ENCODE peak calls at places on chromosomes 7 and 10, in five cellular contexts. P, O, D, U and E are unnamed samples.

GRCh38 chr10:126538439-126539140 is 131.9 kb downstream of the C10orf90 start:
- DNase-seq in P (no peak), O (no peak), D (no peak), U (no peak), E (no peak)

GRCh38 chr7:121076350-121077164 is 88.0 kb downstream of the CPED1 start:
- DNase-seq in P (no peak), O (no peak), D (peak; percentile 79), U (peak; percentile 20), E (peak; percentile 94)

GRCh38 chr7:130461256-130461655 is 20.4 kb upstream of the CEP41 start:
- DNase-seq in P (no peak), O (no peak), D (no peak), U (no peak), E (no peak)

GRCh38 chr10:72010234-72010992 is 46.2 kb downstream of the CHST3 start:
- DNase-seq in P (no peak), O (no peak), D (peak; percentile 21), U (no peak), E (peak; percentile 14)

GRCh38 chr7:122316467-122317394 is 12.2 kb upstream of the FEZF1 start:
- DNase-seq in P (no peak), O (no peak), D (peak; percentile 22), U (no peak), E (no peak)

GRCh38 chr10:97590082-97590747 is 694 bp downstream of the C10orf62 start:
- DNase-seq in P (no peak), O (no peak), D (no peak), U (no peak), E (no peak)

GRCh38 chr7:151189038-151189437 is 2.0 kb upstream of the ASB10 start:
- DNase-seq in P (no peak), O (no peak), D (no peak), U (no peak), E (no peak)

GRCh38 chr7:68866136-68866535 is 732.1 kb upstream of the AUTS2 start:
- DNase-seq in P (no peak), O (no peak), D (no peak), U (no peak), E (no peak)

GRCh38 chr10:47452495-47453434 is 31.1 kb downstream of the ANXA8 start:
- DNase-seq in P (no peak), O (no peak), D (no peak), U (no peak), E (no peak)

GRCh38 chr10:87927091-87927490 is 63.7 kb downstream of the PTEN start:
- DNase-seq in P (no peak), O (no peak), D (peak; percentile 55), U (no peak), E (peak; percentile 54)

GRCh38 chr10:42973870-42974692 is 102.8 kb upstream of the RET start:
- DNase-seq in P (no peak), O (no peak), D (no peak), U (no peak), E (no peak)

GRCh38 chr10:71860243-71861029 is 9.4 kb upstream of the PSAP start:
- DNase-seq in P (peak; percentile 56), O (no peak), D (peak; percentile 100), U (peak; percentile 100), E (peak; percentile 100)

GRCh38 chr10:17607603-17608332 is 9.4 kb downstream of the HACD1 start:
- DNase-seq in P (no peak), O (no peak), D (peak; percentile 73), U (peak; percentile 45), E (peak; percentile 78)

GRCh38 chr7:26061340-26062239 is 90.4 kb upstream of the NFE2L3 start:
- DNase-seq in P (peak; percentile 73), O (peak; percentile 64), D (peak; percentile 36), U (no peak), E (peak; percentile 56)

GRCh38 chr10:126160571-126160970 is 227.7 kb downstream of the ADAM12 start:
- DNase-seq in P (no peak), O (no peak), D (no peak), U (no peak), E (no peak)

GRCh38 chr10:87961314-87961713 is 97.9 kb downstream of the PTEN start:
- DNase-seq in P (no peak), O (no peak), D (peak; percentile 73), U (peak; percentile 59), E (peak; percentile 34)

GRCh38 chr7:152162287-152162686 is 136.8 kb downstream of the GALNT11 start:
- DNase-seq in P (no peak), O (no peak), D (no peak), U (no peak), E (no peak)

GRCh38 chr7:34727464-34727995 is 69.5 kb downstream of the NPSR1 start:
- DNase-seq in P (no peak), O (no peak), D (no peak), U (no peak), E (no peak)

GRCh38 chr7:93964262-93964661 is 39.9 kb downstream of the BET1 start:
- DNase-seq in P (no peak), O (no peak), D (no peak), U (no peak), E (no peak)

GRCh38 chr10:19958787-19959186 is 142.6 kb downstream of the PLXDC2 start:
- DNase-seq in P (no peak), O (no peak), D (no peak), U (no peak), E (no peak)

GRCh38 chr7:158015403-158016116 is 572.1 kb downstream of the PTPRN2 start:
- DNase-seq in P (peak; percentile 4), O (no peak), D (no peak), U (no peak), E (no peak)

GRCh38 chr7:102912742-102913141 is at the start of gene LRRC17:
- DNase-seq in P (no peak), O (no peak), D (peak; percentile 89), U (peak; percentile 69), E (peak; percentile 96)